ENCODE peak calls at places on chromosomes 16 and 17, in four cellular contexts. One of them, this sample, is unnamed.

GRCh38 chr17:27978689-27979175 is 63.7 kb upstream of the NLK start:
- DNase-seq in left colon: no peak
- DNase-seq in RWPE1: no peak
- DNase-seq in ACHN: no peak
- DNase-seq in this sample: no peak

GRCh38 chr17:77011173-77012011 is 129.4 kb upstream of the SEC14L1 start:
- DNase-seq in ACHN: peak
- DNase-seq in RWPE1: peak
- DNase-seq in left colon: no peak
- DNase-seq in this sample: peak

GRCh38 chr17:56594528-56595418 is 1.3 kb downstream of the NOG start:
- DNase-seq in RWPE1: no peak
- DNase-seq in ACHN: peak
- DNase-seq in left colon: no peak
- DNase-seq in this sample: no peak

GRCh38 chr17:10262451-10262850 is 64.0 kb upstream of the GAS7 start:
- DNase-seq in left colon: no peak
- DNase-seq in RWPE1: no peak
- DNase-seq in ACHN: no peak
- DNase-seq in this sample: no peak

GRCh38 chr17:80124351-80124981 is 22.5 kb downstream of the EIF4A3 start:
- DNase-seq in ACHN: no peak
- DNase-seq in left colon: no peak
- DNase-seq in RWPE1: no peak
- DNase-seq in this sample: no peak

GRCh38 chr16:57634171-57634570 is 5.7 kb downstream of the ADGRG1 start:
- DNase-seq in RWPE1: peak
- DNase-seq in left colon: no peak
- DNase-seq in ACHN: peak
- DNase-seq in this sample: peak

GRCh38 chr17:68198931-68199836 is 48.7 kb upstream of the AMZ2 start:
- DNase-seq in ACHN: peak
- DNase-seq in RWPE1: no peak
- DNase-seq in left colon: no peak
- DNase-seq in this sample: no peak

GRCh38 chr16:57643166-57643813 is 14.9 kb downstream of the ADGRG1 start:
- DNase-seq in ACHN: peak
- DNase-seq in RWPE1: no peak
- DNase-seq in left colon: no peak
- DNase-seq in this sample: peak

GRCh38 chr16:81003610-81004460 is 2.9 kb downstream of the CMC2 start:
- DNase-seq in RWPE1: no peak
- DNase-seq in left colon: no peak
- DNase-seq in ACHN: peak
- DNase-seq in this sample: no peak

GRCh38 chr17:47615766-47616424 is 33.8 kb upstream of the KPNB1 start:
- DNase-seq in ACHN: peak
- DNase-seq in left colon: no peak
- DNase-seq in RWPE1: peak
- DNase-seq in this sample: peak